ENCODE peak calls at places on chromosomes 1 and 21, in four cellular contexts. Z is endothelial cell of umbilical vein, I is GM12878, Y is fibroblast of lung. Q is an unnamed sample.

GRCh38 chr1:24996983-24997893 is 67.2 kb upstream of the RUNX3 start:
- DNase-seq in Y (no peak), I (no peak), Z (no peak), Q (no peak)

GRCh38 chr1:29481031-29481430 is 244.7 kb downstream of the PTPRU start:
- DNase-seq in Y (no peak), I (no peak), Z (no peak), Q (no peak)

GRCh38 chr1:219387211-219387610 is 213.5 kb downstream of the LYPLAL1 start:
- DNase-seq in Y (no peak), Z (no peak), I (no peak), Q (no peak)

GRCh38 chr1:64745181-64745985 is 508 bp downstream of the RAVER2 start:
- DNase-seq in I (no peak), Z (peak; percentile 43), Y (peak; percentile 10), Q (peak; percentile 37)

GRCh38 chr1:11326070-11326469 is 53.1 kb downstream of the UBIAD1 start:
- DNase-seq in I (no peak), Z (no peak), Y (no peak), Q (no peak)

GRCh38 chr21:31252611-31253010 is 91.5 kb downstream of the TIAM1 start:
- DNase-seq in I (no peak), Y (no peak), Z (no peak), Q (no peak)

GRCh38 chr1:27574871-27575831 is 28.8 kb downstream of the AHDC1 start:
- DNase-seq in Z (peak; percentile 74), Y (peak; percentile 89), I (no peak), Q (peak; percentile 61)

GRCh38 chr21:38925923-38926322 is 120.2 kb downstream of the ETS2 start:
- DNase-seq in Z (peak; percentile 33), Y (peak; percentile 97), I (no peak), Q (peak; percentile 87)

GRCh38 chr1:226061793-226062557 is 541 bp upstream of the H3-3A start:
- DNase-seq in Y (peak; percentile 79), I (no peak), Z (peak; percentile 76), Q (peak; percentile 89)

GRCh38 chr1:38046333-38046883 is at the start of gene POU3F1:
- DNase-seq in I (no peak), Z (no peak), Y (no peak), Q (no peak)

GRCh38 chr1:61708953-61709907 is 15.7 kb downstream of the TM2D1 start:
- DNase-seq in Y (peak; percentile 63), I (no peak), Z (peak; percentile 10), Q (no peak)

GRCh38 chr1:200646515-200646914 is 23.2 kb downstream of the DDX59 start:
- DNase-seq in I (no peak), Z (no peak), Y (peak; percentile 18), Q (no peak)

GRCh38 chr1:203744008-203744972 is 20.7 kb upstream of the LAX1 start:
- DNase-seq in Y (peak; percentile 50), I (no peak), Z (no peak), Q (no peak)

GRCh38 chr1:20823879-20824278 is 36.8 kb upstream of the HP1BP3 start:
- DNase-seq in Y (no peak), Z (no peak), I (no peak), Q (no peak)

GRCh38 chr1:156704166-156704711 is 1.1 kb downstream of the CRABP2 start:
- DNase-seq in Z (no peak), Y (no peak), I (no peak), Q (no peak)

GRCh38 chr1:155062702-155063411 is 683 bp upstream of the EFNA4 start:
- DNase-seq in Y (peak; percentile 25), I (no peak), Z (no peak), Q (peak; percentile 48)

GRCh38 chr1:20322825-20323612 is 32.3 kb downstream of the VWA5B1 start:
- DNase-seq in Y (peak; percentile 92), Z (no peak), I (no peak), Q (no peak)

GRCh38 chr1:3188150-3188971 is 119.4 kb downstream of the PRDM16 start:
- DNase-seq in I (no peak), Z (no peak), Y (no peak), Q (no peak)

GRCh38 chr1:203671808-203672207 is 45.2 kb downstream of the ATP2B4 start:
- DNase-seq in Y (no peak), Z (no peak), I (no peak), Q (no peak)

GRCh38 chr1:159338018-159338417 is 35.9 kb downstream of the FCER1A start:
- DNase-seq in I (no peak), Y (no peak), Z (no peak), Q (no peak)

GRCh38 chr21:27164208-27165172 is 197.6 kb upstream of the ADAMTS5 start:
- DNase-seq in Z (no peak), Y (no peak), I (no peak), Q (no peak)

GRCh38 chr1:33300673-33301072 is 20.2 kb downstream of the A3GALT2 start:
- DNase-seq in I (no peak), Z (no peak), Y (peak; percentile 73), Q (no peak)

GRCh38 chr1:2038229-2038628 is 12.0 kb upstream of the PRKCZ start:
- DNase-seq in Z (no peak), Y (no peak), I (no peak), Q (no peak)

GRCh38 chr21:37367758-37368535 is 1.4 kb downstream of the DYRK1A start:
- DNase-seq in Y (peak; percentile 55), I (no peak), Z (peak; percentile 49), Q (peak; percentile 64)

GRCh38 chr1:225470210-225470609 is 42.4 kb upstream of the LBR start:
- DNase-seq in I (no peak), Z (no peak), Y (no peak), Q (no peak)

GRCh38 chr1:203199481-203200058 is 13.1 kb upstream of the CHI3L1 start:
- DNase-seq in Y (no peak), Z (no peak), I (no peak), Q (no peak)

GRCh38 chr1:51907079-51907702 is 28.7 kb upstream of the NRDC start:
- DNase-seq in Y (no peak), Z (no peak), I (no peak), Q (no peak)

GRCh38 chr1:163069142-163069541 is at the start of gene RGS4:
- DNase-seq in I (no peak), Y (peak; percentile 97), Z (peak; percentile 94), Q (peak; percentile 88)

GRCh38 chr21:26117324-26117971 is 53.1 kb downstream of the APP start:
- DNase-seq in Z (no peak), I (no peak), Y (no peak), Q (no peak)

GRCh38 chr21:31354604-31355443 is 10.8 kb upstream of the TIAM1 start:
- DNase-seq in I (peak; percentile 51), Y (peak; percentile 98), Z (no peak), Q (peak; percentile 99)

DNA sequence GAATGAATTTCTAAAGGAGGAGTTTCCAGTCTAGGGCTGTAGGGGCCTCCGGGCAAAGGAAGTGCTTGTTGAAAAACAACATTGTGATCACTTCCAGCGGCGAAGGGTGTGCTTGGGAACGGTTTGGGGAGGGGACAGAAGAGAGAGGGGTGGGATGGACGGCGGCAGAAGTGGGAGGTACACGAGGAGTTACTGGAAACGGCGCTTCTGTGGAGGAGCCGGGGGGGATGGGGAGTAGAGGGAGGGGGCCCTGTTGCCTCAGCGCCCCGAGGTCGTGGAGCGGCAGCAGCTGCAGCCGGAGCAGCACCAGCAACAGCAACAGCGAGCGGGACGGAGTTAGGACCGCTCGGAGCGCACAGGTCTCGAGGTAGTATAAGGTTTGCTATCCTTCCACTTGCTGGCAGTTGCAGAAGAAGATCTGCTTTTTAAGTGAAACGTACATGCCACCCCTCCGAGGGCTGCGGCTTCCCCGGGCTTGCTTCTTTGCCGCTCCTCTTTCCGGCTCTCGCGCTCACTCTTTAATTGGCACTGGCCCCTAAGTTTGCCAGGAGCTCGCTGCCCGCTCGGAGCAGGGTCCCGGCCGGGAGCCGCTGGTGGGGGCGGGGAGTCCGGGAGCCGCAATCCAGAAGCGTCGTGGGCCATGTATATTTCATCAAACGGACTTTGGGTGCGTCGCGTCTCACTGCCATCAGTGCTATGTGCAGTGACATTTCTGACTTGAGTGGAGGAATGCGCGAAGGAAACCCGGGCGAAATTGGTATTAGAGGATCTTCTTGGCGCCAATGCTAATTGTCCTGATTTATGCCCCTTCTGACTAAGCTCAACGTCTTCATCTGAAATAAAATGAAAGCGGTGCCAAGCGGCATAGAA is 771 bp upstream of the NTNG1 start:
- DNase-seq in Y (peak; percentile 76), I (no peak), Z (peak; percentile 3), Q (peak; percentile 72)
- TF ChIP-seq EZH2 in Y (no peak), I (no peak), Z (peak; percentile 65), Q (no peak)

DNA sequence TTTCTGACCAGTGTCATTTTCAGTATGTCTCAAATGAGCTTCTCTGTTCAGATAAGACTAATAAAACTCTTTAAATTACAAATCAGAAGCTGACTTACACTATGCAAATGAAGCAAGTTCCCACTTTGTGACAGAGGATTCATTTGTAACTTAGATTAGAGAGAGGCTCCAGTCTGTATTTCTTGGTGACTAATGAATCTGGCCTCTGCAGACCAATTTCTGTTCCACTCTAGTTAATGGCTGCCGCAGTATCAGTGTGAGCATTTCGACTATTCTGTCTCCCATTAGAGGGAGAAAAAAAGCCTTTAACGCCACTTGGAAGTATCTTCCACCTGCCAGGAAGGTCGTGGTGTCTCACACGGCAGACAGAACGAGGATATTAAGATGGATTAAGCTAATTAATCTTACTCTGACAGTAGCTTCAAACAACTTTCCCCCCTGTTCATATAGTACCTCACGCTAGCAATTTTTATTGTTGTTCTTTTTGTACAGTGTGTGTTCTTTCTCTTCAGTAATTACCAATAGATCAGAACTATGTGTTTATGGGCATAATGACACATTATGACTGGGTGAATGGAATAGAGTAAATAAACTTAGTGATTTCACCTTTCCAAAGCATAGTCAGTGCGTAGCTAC is 153.8 kb downstream of the ADGRL2 start:
- DNase-seq in Y (peak; percentile 51), Z (no peak), I (no peak), Q (no peak)
- H2AFZ ChIP-seq in Y (no peak overlapping the region), Z (no peak overlapping the region), I (no peak overlapping the region), Q (no peak overlapping the region)

GRCh38 chr1:231162300-231162969 is 577 bp downstream of the TRIM67 start:
- DNase-seq in Z (peak; percentile 34), Y (peak; percentile 62), I (no peak), Q (no peak)

GRCh38 chr1:231161711-231162299 is at the start of gene TRIM67:
- DNase-seq in Z (peak; percentile 21), I (no peak), Y (peak; percentile 11), Q (no peak)

GRCh38 chr1:231159963-231160761 is 1.7 kb upstream of the TRIM67 start:
- DNase-seq in I (no peak), Y (no peak), Z (no peak), Q (no peak)

GRCh38 chr1:231159202-231159962 is 2.5 kb upstream of the TRIM67 start:
- DNase-seq in Z (no peak), I (no peak), Y (no peak), Q (no peak)

GRCh38 chr1:231160851-231161710 is 777 bp upstream of the TRIM67 start:
- DNase-seq in Z (no peak), I (no peak), Y (no peak), Q (no peak)
- TF ChIP-seq EZH2 in Z (peak; percentile 41), I (no peak), Y (no peak), Q (no peak)

DNA sequence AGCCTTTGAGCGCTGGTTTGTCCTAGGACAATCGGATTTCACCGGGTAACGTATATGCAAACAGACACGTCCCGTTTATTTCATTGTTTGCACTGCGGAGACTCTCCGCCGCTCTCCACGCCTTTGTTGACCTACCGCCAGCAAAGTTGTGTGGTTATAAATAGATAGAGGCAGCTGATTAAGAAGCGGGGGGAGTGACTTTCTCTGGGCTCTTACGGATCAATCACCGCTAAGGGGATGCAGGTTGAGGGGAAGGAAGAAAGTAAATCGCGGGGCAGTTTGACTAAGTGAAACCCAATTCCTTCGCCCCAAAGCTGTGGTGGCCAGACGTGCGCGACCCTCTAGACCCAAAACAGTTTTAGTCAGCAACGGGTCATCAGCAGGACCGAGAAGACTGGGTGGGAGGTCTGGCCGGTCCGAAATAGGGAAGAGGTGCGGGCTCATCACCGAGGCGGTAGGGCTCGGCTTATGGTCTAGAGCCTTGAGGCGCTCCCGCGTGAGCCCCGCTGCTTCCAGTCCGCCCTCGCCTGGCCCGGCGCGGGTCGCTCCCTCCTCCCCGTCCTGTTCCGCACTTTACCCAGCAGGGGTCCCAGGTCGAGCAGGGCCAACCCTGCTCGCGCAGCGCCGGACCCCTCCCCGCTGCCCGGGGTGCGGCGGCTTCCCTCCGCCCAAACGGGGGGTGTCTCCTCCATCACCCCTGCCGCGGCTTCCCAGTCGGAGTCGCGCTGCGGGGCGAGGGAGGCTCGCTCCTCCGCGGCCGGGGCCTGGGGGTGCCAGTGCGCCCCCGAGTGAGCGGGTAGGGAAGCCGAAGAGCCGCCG is 120.8 kb upstream of the RRP15 start:
- DNase-seq in I (no peak), Z (peak; percentile 29), Y (peak; percentile 26), Q (peak; percentile 93)
- H2AFZ ChIP-seq in I (no peak overlapping the region), Z (peak overlapping the region; percentile 83), Y (peak overlapping the region; percentile 67), Q (peak overlapping the region; percentile 91)

Q was measured in PC-3.